ENCODE peak calls at places on chromosomes 5 and 9, in nine cellular contexts. N is cardiac muscle cell, T is endothelial cell of umbilical vein, V is WERI-Rb-1, M is stomach, C is IMR-90, L is psoas muscle, R is lung, I is left lung. D is an unnamed sample.
A peak's percentile ranks its signal among the peaks of the same experiment; 100 is the strongest.

GRCh38 chr9:10008101-10008799 is 604.6 kb downstream of the PTPRD start:
- DNase-seq in N (no peak), T (no peak), V (no peak), M (no peak), C (no peak), L (no peak), R (no peak), I (no peak), D (no peak)

GRCh38 chr9:91180930-91181268 is 180.8 kb downstream of the AUH start:
- DNase-seq in N (no peak), T (no peak), V (no peak), M (no peak), C (no peak), L (no peak), R (peak; percentile 11), I (no peak), D (no peak)

GRCh38 chr5:139671096-139671841 is 23.1 kb downstream of the CXXC5 start:
- DNase-seq in N (peak; percentile 68), T (no peak), V (no peak), M (no peak), C (no peak), L (no peak), R (no peak), I (no peak), D (no peak)

GRCh38 chr5:40221796-40222195 is 457.9 kb upstream of the PTGER4 start:
- DNase-seq in N (no peak), T (no peak), V (no peak), M (no peak), C (peak; percentile 93), L (no peak), R (no peak), I (no peak), D (no peak)

GRCh38 chr9:80369641-80370040 is 797.9 kb downstream of the TLE4 start:
- DNase-seq in N (peak; percentile 4), T (no peak), V (no peak), M (no peak), C (no peak), L (no peak), R (no peak), I (no peak), D (no peak)

GRCh38 chr5:32042571-32042970 is 131.5 kb downstream of the GOLPH3 start:
- DNase-seq in N (no peak), T (no peak), V (no peak), M (no peak), C (no peak), L (no peak), R (no peak), I (no peak), D (no peak)

GRCh38 chr5:19733612-19734495 is 254.1 kb downstream of the CDH18 start:
- DNase-seq in N (no peak), T (no peak), V (no peak), M (no peak), C (no peak), L (no peak), R (no peak), I (no peak), D (no peak)

GRCh38 chr9:128149951-128150593 is 819 bp downstream of the LCN2 start:
- DNase-seq in N (no peak), T (no peak), V (no peak), M (no peak), C (no peak), L (peak; percentile 44), R (no peak), I (peak; percentile 48), D (no peak)

GRCh38 chr9:98609646-98610045 is 99.1 kb downstream of the GABBR2 start:
- DNase-seq in N (no peak), T (no peak), V (no peak), M (no peak), C (no peak), L (no peak), R (no peak), I (no peak), D (no peak)

GRCh38 chr5:80623911-80624457 is 30.5 kb upstream of the MSH3 start:
- DNase-seq in N (no peak), T (no peak), V (peak; percentile 54), M (no peak), C (no peak), L (no peak), R (no peak), I (no peak), D (no peak)

GRCh38 chr9:117779760-117780159 is 75.6 kb downstream of the TLR4 start:
- DNase-seq in N (peak; percentile 7), T (no peak), V (peak; percentile 73), M (no peak), C (no peak), L (no peak), R (no peak), I (no peak), D (no peak)

GRCh38 chr5:174187001-174187400 is 141.5 kb downstream of the NSG2 start:
- DNase-seq in N (no peak), T (no peak), V (no peak), M (no peak), C (no peak), L (no peak), R (no peak), I (no peak), D (no peak)

GRCh38 chr9:133974631-133975341 is 17.3 kb downstream of the VAV2 start:
- DNase-seq in N (no peak), T (no peak), V (no peak), M (no peak), C (no peak), L (peak; percentile 22), R (no peak), I (peak; percentile 42), D (no peak)
- H3K27ac ChIP-seq in N (no peak overlapping the region), T (no peak overlapping the region), V (no peak overlapping the region), M (no peak overlapping the region), C (no peak overlapping the region), L (no peak overlapping the region), R (no peak overlapping the region), I (no peak overlapping the region), D (no peak overlapping the region)

DNA sequence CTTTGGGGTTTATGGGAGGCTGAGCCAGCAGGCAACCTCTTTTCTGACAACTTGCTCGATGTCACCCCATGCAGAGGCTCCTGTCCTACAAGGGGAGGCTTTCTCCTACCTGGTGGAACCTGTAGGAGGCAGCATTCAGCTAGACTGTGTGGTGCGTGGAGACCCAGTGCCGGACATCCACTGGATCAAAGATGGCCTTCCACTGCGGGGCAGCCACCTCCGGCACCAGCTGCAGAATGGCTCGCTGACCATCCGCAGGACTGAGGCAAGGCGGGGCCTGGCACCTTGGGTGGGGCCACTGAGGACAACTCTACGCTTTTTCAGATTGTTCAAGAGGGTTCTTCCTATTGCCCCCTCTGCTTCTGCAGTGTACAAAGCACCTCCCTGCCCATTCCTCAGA is 36.1 kb upstream of the ASS1 start:
- DNase-seq in N (no peak), T (no peak), V (no peak), M (no peak), C (no peak), L (no peak), R (no peak), I (no peak), D (no peak)
- TF ChIP-seq CTCF in N (peak; percentile 11), T (no peak), V (peak; percentile 48), M (no peak), C (no peak), L (no peak), R (no peak), I (no peak), D (no peak)

DNA sequence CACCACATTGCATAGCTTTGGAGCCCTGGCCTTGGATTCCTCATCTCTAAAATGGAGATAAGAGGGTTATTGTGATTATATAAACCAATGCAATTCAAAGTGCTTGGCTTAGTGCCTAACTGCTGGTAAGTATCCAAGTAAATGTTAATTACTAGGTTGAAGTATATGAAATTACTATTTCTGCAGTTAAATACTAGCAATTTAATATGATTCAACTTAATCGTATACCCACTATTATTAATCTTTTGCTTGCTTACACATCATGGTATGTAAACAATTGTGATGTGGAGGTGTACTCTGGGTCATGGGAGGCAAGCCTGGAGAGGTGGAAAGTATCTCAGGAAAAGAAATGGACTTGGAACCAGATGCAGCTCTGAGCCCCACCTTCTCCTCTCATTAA is 23.9 kb downstream of the NEUROG1 start:
- DNase-seq in N (no peak), T (no peak), V (no peak), M (no peak), C (no peak), L (no peak), R (no peak), I (no peak), D (no peak)
- H3K27me3 ChIP-seq in N (peaks cover 72% of the 10 kb centered on the region), T (peaks cover 28% of the 10 kb centered on the region), V (no peaks in the 10 kb centered on the region), M (peaks cover 26% of the 10 kb centered on the region), C (peaks cover 31% of the 10 kb centered on the region), L (peaks cover 18% of the 10 kb centered on the region), R (no peaks in the 10 kb centered on the region), I (peaks cover 36% of the 10 kb centered on the region), D (no peaks in the 10 kb centered on the region)

GRCh38 chr5:180193749-180194375 is 15.1 kb downstream of the RASGEF1C start:
- DNase-seq in N (no peak), T (no peak), V (no peak), M (no peak), C (no peak), L (no peak), R (no peak), I (no peak), D (no peak)

GRCh38 chr5:180197016-180197702 is 11.9 kb downstream of the RASGEF1C start:
- DNase-seq in N (no peak), T (no peak), V (no peak), M (no peak), C (no peak), L (no peak), R (no peak), I (no peak), D (no peak)

GRCh38 chr5:180191716-180192115 is 17.3 kb downstream of the RASGEF1C start:
- DNase-seq in N (no peak), T (no peak), V (no peak), M (no peak), C (no peak), L (no peak), R (no peak), I (no peak), D (no peak)

GRCh38 chr5:180198208-180198607 is 10.8 kb downstream of the RASGEF1C start:
- DNase-seq in N (no peak), T (no peak), V (no peak), M (no peak), C (no peak), L (no peak), R (no peak), I (no peak), D (no peak)

DNA sequence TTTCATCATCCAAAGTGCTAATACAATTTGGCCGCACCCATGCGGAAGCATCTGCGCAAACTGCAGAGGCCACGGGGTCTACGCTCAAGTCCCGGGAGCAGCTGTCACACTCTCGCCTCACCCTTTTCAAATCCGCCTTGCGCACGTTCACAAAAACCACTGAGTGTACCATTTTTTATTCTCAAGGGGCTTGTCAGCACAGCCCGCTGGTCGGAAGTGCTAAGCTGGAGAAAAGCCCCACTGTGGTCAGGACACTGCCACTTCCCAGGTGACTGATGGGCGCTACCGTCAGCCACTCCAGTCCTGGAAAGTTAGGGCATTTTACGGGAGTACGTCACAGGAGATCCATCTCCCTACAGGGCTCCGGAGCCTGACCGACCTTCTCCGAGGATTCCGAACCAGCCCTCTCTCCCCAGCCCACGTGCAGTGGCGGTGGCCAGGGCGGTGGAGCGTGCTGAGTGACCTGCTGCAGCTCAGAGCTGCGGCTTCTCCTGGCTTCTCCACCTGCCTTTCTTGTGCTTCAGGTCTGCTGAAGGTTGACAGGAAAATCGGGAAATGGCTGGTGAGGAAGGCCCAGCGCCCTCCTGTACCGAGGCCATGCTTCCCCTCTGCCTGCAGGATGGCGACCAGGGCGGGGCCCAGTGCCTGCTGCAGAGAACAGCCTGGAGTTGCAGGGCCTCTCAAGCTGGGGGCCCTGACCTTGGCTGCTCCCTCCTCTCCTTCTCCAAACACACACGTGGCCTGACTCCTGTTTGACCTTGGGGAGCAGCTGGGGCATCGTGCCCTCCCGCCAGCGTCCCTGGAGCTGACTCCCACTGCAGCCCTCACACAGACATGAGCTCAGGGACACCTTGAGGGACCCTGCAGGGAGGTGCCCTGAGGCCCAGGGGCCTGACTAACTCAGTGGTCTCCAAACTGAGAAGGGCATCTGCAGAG is 14.3 kb downstream of the RASGEF1C start:
- DNase-seq in N (no peak), T (no peak), V (no peak), M (no peak), C (no peak), L (no peak), R (no peak), I (no peak), D (no peak)
- H3K27ac ChIP-seq in N (no peak overlapping the region), T (no peak overlapping the region), V (no peak overlapping the region), M (no peak overlapping the region), C (no peak overlapping the region), L (no peak overlapping the region), R (no peak overlapping the region), I (no peak overlapping the region), D (no peak overlapping the region)